ENCODE peak calls at places on chromosome 1, in eight cellular contexts. Z is NCI-H510A treated with DMSO at 0.1 percent for 48 hours, V is BE2C, L is fibroblast of lung, N is LoVo, B is SJSA1, H is G401, C is ecto neural progenitor cell. Q is an unnamed sample.

GRCh38 chr1:92461364-92462097 is 25.2 kb downstream of the GFI1 start:
- DNase-seq in B (no peak), L (no peak), Z (no peak), C (no peak), N (no peak), V (no peak), H (no peak), Q (no peak)

GRCh38 chr1:20255666-20256065 is 35.0 kb upstream of the VWA5B1 start:
- DNase-seq in V (peak), L (peak), Z (peak), B (peak), C (no peak), H (no peak), N (peak), Q (no peak)

GRCh38 chr1:191508239-191508638 is 650.0 kb upstream of the RGS18 start:
- DNase-seq in C (no peak), L (no peak), N (no peak), V (no peak), B (no peak), H (no peak), Z (no peak), Q (no peak)

GRCh38 chr1:48692235-48692634 is 84.5 kb downstream of the BEND5 start:
- DNase-seq in N (no peak), C (no peak), B (no peak), L (no peak), V (no peak), Z (no peak), H (no peak), Q (no peak)

GRCh38 chr1:921011-921837 is 2.5 kb upstream of the SAMD11 start:
- DNase-seq in Z (no peak), H (no peak), N (peak), V (peak), B (peak), C (peak), L (peak), Q (peak)

GRCh38 chr1:81738902-81739301 is 61.8 kb upstream of the ADGRL2 start:
- DNase-seq in V (no peak), H (no peak), L (no peak), C (no peak), Z (no peak), N (no peak), B (no peak), Q (no peak)

GRCh38 chr1:15168479-15168878 is 14.9 kb downstream of the TMEM51 start:
- DNase-seq in N (no peak), H (no peak), C (no peak), V (no peak), Z (no peak), B (peak), L (peak), Q (no peak)

GRCh38 chr1:22915816-22916468 is 56.7 kb downstream of the LACTBL1 start:
- DNase-seq in L (no peak), Z (no peak), H (peak), B (no peak), V (no peak), N (no peak), C (no peak), Q (peak)

GRCh38 chr1:5980314-5981008 is 11.8 kb downstream of the NPHP4 start:
- DNase-seq in C (peak), H (peak), B (peak), V (peak), N (no peak), L (peak), Z (peak), Q (no peak)

GRCh38 chr1:115826642-115827041 is 14.3 kb downstream of the NHLH2 start:
- DNase-seq in V (no peak), Z (no peak), C (no peak), N (no peak), H (no peak), L (no peak), B (no peak), Q (no peak)

GRCh38 chr1:44801491-44802305 is 1.5 kb downstream of the PLK3 start:
- DNase-seq in Z (no peak), C (no peak), N (no peak), B (no peak), L (no peak), V (no peak), H (no peak), Q (no peak)

Q was measured in cerebellum.